ENCODE peak calls at places on chromosome 19, in six cellular contexts. One of them, this sample, is unnamed.

GRCh38 chr19:41377977-41378707 is 1.8 kb downstream of the TMEM91 start:
- ATAC-seq in A549: peak
- ATAC-seq in sciatic nerve: peak
- ATAC-seq in activated CD4-positive, alpha-beta T cell treated with anti-CD3 and anti-CD28 coated beads for 36 hours: no peak
- ATAC-seq in upper lobe of right lung: no peak
- ATAC-seq in SK-N-SH treated with all-trans-retinoic acid at 6 μM for 48 hours: no peak
- ATAC-seq in this sample: no peak

GRCh38 chr19:52695996-52696395 is 38.8 kb downstream of the ZNF611 start:
- ATAC-seq in activated CD4-positive, alpha-beta T cell treated with anti-CD3 and anti-CD28 coated beads for 36 hours: no peak
- ATAC-seq in A549: no peak
- ATAC-seq in upper lobe of right lung: no peak
- ATAC-seq in SK-N-SH treated with all-trans-retinoic acid at 6 μM for 48 hours: no peak
- ATAC-seq in sciatic nerve: no peak
- ATAC-seq in this sample: no peak

GRCh38 chr19:36008336-36008978 is at the start of gene SYNE4:
- ATAC-seq in sciatic nerve: no peak
- ATAC-seq in upper lobe of right lung: peak
- ATAC-seq in SK-N-SH treated with all-trans-retinoic acid at 6 μM for 48 hours: no peak
- ATAC-seq in A549: peak
- ATAC-seq in activated CD4-positive, alpha-beta T cell treated with anti-CD3 and anti-CD28 coated beads for 36 hours: no peak
- ATAC-seq in this sample: no peak

GRCh38 chr19:17095141-17095919 is 19.8 kb downstream of the MYO9B start:
- ATAC-seq in A549: no peak
- ATAC-seq in upper lobe of right lung: no peak
- ATAC-seq in activated CD4-positive, alpha-beta T cell treated with anti-CD3 and anti-CD28 coated beads for 36 hours: no peak
- ATAC-seq in sciatic nerve: peak
- ATAC-seq in SK-N-SH treated with all-trans-retinoic acid at 6 μM for 48 hours: no peak
- ATAC-seq in this sample: peak

GRCh38 chr19:33883869-33884519 is 87.3 kb downstream of the KCTD15 start:
- ATAC-seq in SK-N-SH treated with all-trans-retinoic acid at 6 μM for 48 hours: no peak
- ATAC-seq in A549: peak
- ATAC-seq in sciatic nerve: peak
- ATAC-seq in upper lobe of right lung: peak
- ATAC-seq in activated CD4-positive, alpha-beta T cell treated with anti-CD3 and anti-CD28 coated beads for 36 hours: no peak
- ATAC-seq in this sample: peak

GRCh38 chr19:7918615-7919421 is 1.3 kb upstream of the SNAPC2 start:
- ATAC-seq in sciatic nerve: no peak
- ATAC-seq in SK-N-SH treated with all-trans-retinoic acid at 6 μM for 48 hours: no peak
- ATAC-seq in activated CD4-positive, alpha-beta T cell treated with anti-CD3 and anti-CD28 coated beads for 36 hours: no peak
- ATAC-seq in upper lobe of right lung: no peak
- ATAC-seq in A549: no peak
- ATAC-seq in this sample: no peak

GRCh38 chr19:435056-435706 is 25.7 kb downstream of the SHC2 start:
- ATAC-seq in SK-N-SH treated with all-trans-retinoic acid at 6 μM for 48 hours: no peak
- ATAC-seq in upper lobe of right lung: no peak
- ATAC-seq in activated CD4-positive, alpha-beta T cell treated with anti-CD3 and anti-CD28 coated beads for 36 hours: no peak
- ATAC-seq in sciatic nerve: no peak
- ATAC-seq in A549: no peak
- ATAC-seq in this sample: no peak

GRCh38 chr19:35236638-35237400 is 8.3 kb upstream of the FAM187B start:
- ATAC-seq in SK-N-SH treated with all-trans-retinoic acid at 6 μM for 48 hours: no peak
- ATAC-seq in A549: peak
- ATAC-seq in sciatic nerve: no peak
- ATAC-seq in upper lobe of right lung: peak
- ATAC-seq in activated CD4-positive, alpha-beta T cell treated with anti-CD3 and anti-CD28 coated beads for 36 hours: peak
- ATAC-seq in this sample: no peak

GRCh38 chr19:45780448-45781281 is 1.6 kb downstream of the DMPK start:
- ATAC-seq in activated CD4-positive, alpha-beta T cell treated with anti-CD3 and anti-CD28 coated beads for 36 hours: no peak
- ATAC-seq in upper lobe of right lung: no peak
- ATAC-seq in sciatic nerve: no peak
- ATAC-seq in SK-N-SH treated with all-trans-retinoic acid at 6 μM for 48 hours: no peak
- ATAC-seq in A549: no peak
- ATAC-seq in this sample: no peak

GRCh38 chr19:47407417-47407774 is 11.9 kb downstream of the MEIS3 start:
- ATAC-seq in upper lobe of right lung: no peak
- ATAC-seq in activated CD4-positive, alpha-beta T cell treated with anti-CD3 and anti-CD28 coated beads for 36 hours: no peak
- ATAC-seq in A549: no peak
- ATAC-seq in SK-N-SH treated with all-trans-retinoic acid at 6 μM for 48 hours: no peak
- ATAC-seq in sciatic nerve: no peak
- ATAC-seq in this sample: no peak

GRCh38 chr19:33280351-33280921 is 21.9 kb downstream of the CEBPA start:
- ATAC-seq in A549: no peak
- ATAC-seq in SK-N-SH treated with all-trans-retinoic acid at 6 μM for 48 hours: no peak
- ATAC-seq in activated CD4-positive, alpha-beta T cell treated with anti-CD3 and anti-CD28 coated beads for 36 hours: peak
- ATAC-seq in upper lobe of right lung: peak
- ATAC-seq in sciatic nerve: peak
- ATAC-seq in this sample: no peak

GRCh38 chr19:2261438-2262172 is 5.4 kb upstream of the JSRP1 start:
- ATAC-seq in sciatic nerve: no peak
- ATAC-seq in upper lobe of right lung: peak
- ATAC-seq in A549: no peak
- ATAC-seq in activated CD4-positive, alpha-beta T cell treated with anti-CD3 and anti-CD28 coated beads for 36 hours: peak
- ATAC-seq in SK-N-SH treated with all-trans-retinoic acid at 6 μM for 48 hours: peak
- ATAC-seq in this sample: no peak